ENCODE peak calls at places on chromosomes 4 and X, in five cellular contexts. D is K562, Z is H1, Y is A549, N is GM12878. V is an unnamed sample.

GRCh38 chrX:10231461-10231860 is 74.7 kb downstream of the CLCN4 start:
- DNase-seq in Z (no peak), N (no peak), D (no peak), Y (no peak), V (no peak)

GRCh38 chrX:31314921-31315320 is 243.1 kb upstream of the FTHL17 start:
- DNase-seq in Y (no peak), Z (no peak), N (no peak), D (no peak), V (no peak)

GRCh38 chr4:159267023-159267939 is 164.4 kb downstream of the RAPGEF2 start:
- DNase-seq in Y (no peak), D (no peak), N (no peak), Z (no peak), V (no peak)

GRCh38 chrX:143648705-143649104 is 12.8 kb upstream of the SLITRK4 start:
- DNase-seq in N (no peak), Y (no peak), Z (no peak), D (no peak), V (no peak)

GRCh38 chrX:115650916-115651315 is 89.9 kb downstream of the PLS3 start:
- DNase-seq in D (peak), N (peak), Z (no peak), Y (peak), V (peak)

GRCh38 chr4:151555151-151555945 is 146.4 kb downstream of the FHIP1A start:
- DNase-seq in Y (no peak), D (no peak), N (no peak), Z (no peak), V (no peak)

GRCh38 chrX:123475068-123475724 is 257.7 kb downstream of the THOC2 start:
- DNase-seq in D (no peak), Z (no peak), Y (no peak), N (no peak), V (no peak)

GRCh38 chr4:100875296-100876040 is 357.6 kb upstream of the EMCN start:
- DNase-seq in N (no peak), Y (no peak), Z (no peak), D (no peak), V (no peak)

GRCh38 chr4:3401436-3402171 is 40.2 kb upstream of the HGFAC start:
- DNase-seq in Y (no peak), D (no peak), N (no peak), Z (no peak), V (no peak)

GRCh38 chr4:89171176-89171575 is 59.8 kb downstream of the TIGD2 start:
- DNase-seq in Y (no peak), D (no peak), Z (no peak), N (no peak), V (no peak)

GRCh38 chr4:154560824-154561231 is 2.0 kb upstream of the FGB start:
- DNase-seq in Y (no peak), D (no peak), N (no peak), Z (no peak), V (peak)

GRCh38 chr4:59180161-59180560 is 2020.0 kb upstream of the ADGRL3 start:
- DNase-seq in D (no peak), N (no peak), Y (no peak), Z (no peak), V (no peak)

GRCh38 chrX:149825424-149825823 is 43.7 kb downstream of the MAGEA9 start:
- DNase-seq in Z (no peak), N (no peak), Y (no peak), D (peak), V (peak)

GRCh38 chr4:3402409-3403103 is 39.2 kb upstream of the HGFAC start:
- DNase-seq in Z (no peak), Y (no peak), D (no peak), N (no peak), V (no peak)

GRCh38 chr4:92199135-92199534 is 104.6 kb upstream of the GRID2 start:
- DNase-seq in N (no peak), D (no peak), Y (no peak), Z (no peak), V (no peak)

GRCh38 chrX:107683124-107683895 is 55.0 kb downstream of the PRPS1 start:
- DNase-seq in Z (no peak), D (no peak), N (no peak), Y (no peak), V (no peak)

GRCh38 chrX:71098302-71098701 is 2.7 kb downstream of the FOXO4 start:
- DNase-seq in D (peak), N (no peak), Y (peak), Z (no peak), V (no peak)

GRCh38 chr4:176031927-176032326 is 33.7 kb upstream of the WDR17 start:
- DNase-seq in N (no peak), D (no peak), Z (no peak), Y (no peak), V (no peak)

GRCh38 chr4:136392576-136392975 is 1139.7 kb downstream of the PCDH18 start:
- DNase-seq in D (no peak), Y (no peak), Z (no peak), N (no peak), V (no peak)

GRCh38 chrX:30582664-30583063 is 5.1 kb upstream of the TASL start:
- DNase-seq in Y (no peak), D (no peak), Z (no peak), N (no peak), V (no peak)

GRCh38 chrX:50941638-50942037 is 31.1 kb downstream of the BMP15 start:
- DNase-seq in Y (no peak), N (no peak), Z (no peak), D (no peak), V (no peak)

GRCh38 chr4:40170588-40170987 is 26.2 kb upstream of the RHOH start:
- DNase-seq in Y (no peak), N (no peak), Z (no peak), D (no peak), V (no peak)

GRCh38 chr4:108738307-108738706 is 24.5 kb downstream of the ETNPPL start:
- DNase-seq in Y (no peak), Z (no peak), N (no peak), D (peak), V (no peak)

GRCh38 chrX:154013614-154014360 is 5.9 kb downstream of the IRAK1 start:
- DNase-seq in Y (peak), D (peak), Z (no peak), N (no peak), V (no peak)

GRCh38 chr4:127781303-127782024 is 658 bp upstream of the HSPA4L start:
- DNase-seq in D (peak), Y (peak), Z (no peak), N (no peak), V (no peak)

GRCh38 chr4:102826105-102826889 is 1.1 kb downstream of the UBE2D3 start:
- DNase-seq in D (no peak), Y (no peak), Z (no peak), N (no peak), V (no peak)

GRCh38 chrX:151793886-151794285 is 59.3 kb downstream of the CNGA2 start:
- DNase-seq in Z (no peak), Y (no peak), D (no peak), N (no peak), V (no peak)

GRCh38 chrX:151792505-151792904 is 58.0 kb downstream of the CNGA2 start:
- DNase-seq in N (no peak), Z (no peak), Y (no peak), D (no peak), V (no peak)

GRCh38 chrX:151791961-151792360 is 57.4 kb downstream of the CNGA2 start:
- DNase-seq in Z (no peak), Y (no peak), N (no peak), D (no peak), V (no peak)

GRCh38 chrX:151789179-151789800 is 54.7 kb downstream of the CNGA2 start:
- DNase-seq in Z (no peak), Y (peak), N (no peak), D (no peak), V (no peak)

GRCh38 chrX:151790421-151791160 is 56.0 kb downstream of the CNGA2 start:
- DNase-seq in N (no peak), D (no peak), Y (no peak), Z (no peak), V (no peak)
- H3K27ac ChIP-seq in N (no peak), D (no peak), Y (no peak), Z (no peak), V (no peak)

GRCh38 chr4:163367651-163368050 is 24.0 kb downstream of the NPY5R start:
- DNase-seq in Y (no peak), N (no peak), Z (no peak), D (no peak), V (no peak)
- TF ChIP-seq HDAC2 in Y (no peak), N (no peak), Z (no peak), D (no peak), V (no peak)

DNA sequence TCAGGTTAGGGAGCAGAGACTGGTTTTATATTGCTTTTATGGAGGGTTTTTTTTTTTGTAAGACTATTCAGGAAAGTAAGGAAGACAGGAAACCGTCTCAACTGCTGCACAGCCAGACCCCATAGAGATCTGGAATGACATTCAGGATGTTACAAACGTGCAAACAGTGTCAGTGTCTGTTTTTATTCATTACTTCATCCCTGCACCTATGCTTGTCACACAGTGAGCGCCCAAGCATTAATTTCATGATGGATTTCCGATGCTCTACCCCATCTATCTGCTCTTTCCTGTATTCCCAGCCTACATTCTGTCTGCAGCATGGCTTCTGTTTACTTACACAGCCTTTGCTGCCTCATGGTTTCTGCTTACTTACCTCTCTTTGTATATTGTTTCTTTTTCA is 53.2 kb downstream of the SEPTIN11 start:
- DNase-seq in N (no peak), Z (no peak), Y (no peak), D (no peak), V (no peak)
- H3K27ac ChIP-seq in N (no peak), Z (no peak), Y (no peak), D (no peak), V (no peak)

GRCh38 chr4:84866295-84866694 is 100.2 kb downstream of the WDFY3 start:
- DNase-seq in N (no peak), Y (no peak), D (no peak), Z (no peak), V (no peak)

GRCh38 chr4:84865600-84865999 is 100.9 kb downstream of the WDFY3 start:
- DNase-seq in Z (no peak), Y (no peak), D (no peak), N (no peak), V (no peak)

GRCh38 chr4:84874619-84875018 is 91.9 kb downstream of the WDFY3 start:
- DNase-seq in D (no peak), Z (no peak), Y (no peak), N (no peak), V (no peak)

GRCh38 chr4:84875636-84876371 is 90.7 kb downstream of the WDFY3 start:
- DNase-seq in Z (no peak), Y (no peak), N (no peak), D (no peak), V (no peak)

DNA sequence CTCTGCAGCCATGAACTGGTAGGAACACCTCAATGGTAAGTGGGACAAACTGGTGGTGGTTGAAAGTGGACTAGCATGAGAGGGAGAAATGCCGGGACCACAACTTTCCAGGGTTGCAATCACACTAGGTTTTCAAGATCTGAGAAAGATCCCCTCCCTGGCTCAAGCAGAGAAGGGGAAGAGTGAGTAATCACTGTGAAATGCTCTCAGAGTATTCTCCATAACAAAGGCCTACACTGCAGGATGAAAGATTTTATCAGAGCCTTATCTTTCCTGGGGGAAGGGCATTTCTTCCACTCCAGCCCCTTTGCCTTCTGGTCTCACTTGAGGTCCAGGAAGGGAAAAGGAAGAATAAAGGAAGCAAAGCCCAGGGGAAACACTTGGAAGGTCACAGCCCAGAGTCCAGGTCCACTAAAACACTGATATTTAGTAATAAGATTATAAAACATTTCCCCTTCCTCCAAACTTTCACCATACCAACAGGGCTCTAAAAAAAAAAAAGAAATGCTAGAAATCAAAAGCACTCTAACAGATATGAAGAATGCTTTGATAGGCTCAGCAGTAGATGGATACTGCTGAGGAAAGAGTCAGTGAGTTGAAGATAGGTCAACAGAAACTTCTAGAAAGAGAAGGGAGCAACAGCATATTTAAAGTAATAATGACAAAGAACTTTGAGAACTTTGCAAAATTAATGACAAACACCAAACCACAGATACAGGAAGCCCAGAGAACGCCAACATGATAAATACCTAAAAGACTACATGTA is 95.9 kb downstream of the WDFY3 start:
- DNase-seq in Z (peak), N (no peak), D (no peak), Y (peak), V (peak)
- TF ChIP-seq HDAC2 in Z (no peak), N (no peak), D (no peak), Y (no peak), V (no peak)

DNA sequence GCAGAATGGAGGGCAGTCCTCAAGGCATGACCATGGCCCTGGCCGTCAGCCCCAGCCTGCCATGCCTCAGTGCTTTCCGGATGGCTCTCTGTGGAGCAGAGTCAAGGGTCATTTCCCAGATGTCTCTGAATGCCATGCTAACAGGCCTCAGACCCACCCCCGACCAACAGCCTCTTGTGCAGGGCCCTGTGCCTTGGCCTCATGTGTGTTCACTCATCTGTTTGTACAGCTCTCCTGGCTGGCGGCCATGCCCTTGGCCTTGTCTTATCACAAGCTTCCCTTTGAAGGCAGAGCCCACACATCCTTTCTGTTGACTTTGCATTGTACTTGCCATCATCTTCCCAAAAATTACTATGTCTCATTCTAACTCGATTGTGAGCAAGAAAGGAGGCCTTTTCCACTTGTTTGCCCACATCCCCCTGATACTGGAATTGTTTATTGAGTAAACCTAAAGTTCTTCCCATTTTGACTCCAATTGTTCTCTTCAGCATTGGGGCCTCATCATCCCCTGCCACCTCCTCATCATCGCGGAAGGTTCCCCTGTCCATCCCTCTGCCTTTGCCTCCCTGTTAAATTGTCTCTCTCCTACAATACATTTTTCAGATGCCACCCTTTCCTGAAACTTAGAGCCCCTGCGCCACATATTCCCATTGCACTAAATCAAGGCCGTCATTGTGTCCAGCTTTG is 6.3 kb downstream of the CA5B start:
- DNase-seq in Z (no peak), Y (no peak), D (no peak), N (no peak), V (peak)
- H3K27ac ChIP-seq in Z (no peak), Y (peak), D (no peak), N (no peak), V (no peak)

DNA sequence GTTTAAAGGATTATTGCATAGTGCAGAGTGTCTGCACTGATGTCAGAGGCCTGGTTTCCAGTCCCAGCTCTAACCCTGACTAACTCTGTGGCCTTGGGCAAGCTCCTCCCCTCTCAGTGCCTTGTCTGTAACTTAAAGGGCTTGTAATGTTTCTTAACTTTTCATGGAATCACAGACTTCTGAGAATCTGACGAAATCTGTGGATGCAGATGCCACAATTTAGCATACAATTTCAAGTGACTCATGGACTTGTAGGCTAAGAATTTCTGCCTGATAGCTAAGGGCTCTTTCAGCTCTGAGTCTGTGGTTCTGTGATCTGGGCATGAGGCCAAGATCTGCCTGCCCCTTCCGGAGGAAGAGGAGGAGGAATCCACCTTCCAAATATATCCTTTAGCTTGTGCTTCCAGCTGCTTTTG is 236.9 kb downstream of the AR start:
- DNase-seq in Z (no peak), N (no peak), Y (no peak), D (peak), V (no peak)
- TF ChIP-seq HDAC2 in Z (no peak), N (no peak), Y (no peak), D (no peak), V (no peak)

GRCh38 chrX:38336538-38337240 is 9.4 kb upstream of the RPGR start:
- DNase-seq in Y (no peak), N (no peak), Z (no peak), D (no peak), V (no peak)
- H3K27ac ChIP-seq in Y (no peak), N (no peak), Z (no peak), D (no peak), V (no peak)

DNA sequence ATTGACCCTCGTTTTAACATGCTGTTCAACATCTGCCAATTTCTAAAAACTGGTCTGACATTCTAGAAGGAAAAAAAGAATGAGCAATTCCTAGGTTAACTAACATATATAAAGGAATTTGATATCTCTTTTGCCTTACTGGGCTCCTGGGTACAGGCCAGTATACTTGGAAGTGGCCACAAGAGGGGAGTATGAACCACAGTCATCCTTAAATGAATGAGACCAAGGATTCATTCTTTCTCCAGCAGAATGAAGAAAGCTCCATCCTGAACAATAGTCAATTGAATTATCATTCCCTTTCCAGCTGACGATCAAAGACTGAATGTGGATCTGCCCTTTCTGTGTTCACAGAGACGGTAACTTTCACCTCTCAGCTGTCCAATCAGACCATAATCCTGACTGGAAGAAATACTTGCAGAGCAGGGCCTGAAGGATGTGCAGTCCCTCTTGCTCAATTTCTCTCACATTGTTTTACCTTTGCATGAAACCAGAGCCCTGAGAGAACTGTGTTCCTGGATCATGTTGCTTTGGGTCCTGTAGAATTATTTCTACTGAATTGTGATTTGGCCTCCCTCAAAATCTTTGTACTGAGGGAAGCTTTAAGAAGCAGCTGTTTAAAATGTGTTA is 14.8 kb upstream of the SPARCL1 start:
- DNase-seq in D (peak), Y (peak), N (no peak), Z (no peak), V (peak)
- TF ChIP-seq HDAC2 in D (no peak), Y (no peak), N (no peak), Z (no peak), V (no peak)

V was measured in HepG2.